ENCODE peak calls at places on chromosomes 13 and 19, in six cellular contexts. K is IMR-90, W is mesenchymal stem cell, H is mesendoderm, J is neuronal stem cell, M is H1. X is an unnamed sample.

GRCh38 chr13:59144700-59145099 is 1019.0 kb downstream of the DIAPH3 start:
- DNase-seq in J (no peak), M (no peak), K (no peak), W (no peak), H (no peak), X (no peak)

GRCh38 chr13:33144358-33144784 is 128.1 kb downstream of the KL start:
- DNase-seq in H (no peak), M (no peak), K (no peak), W (no peak), J (no peak), X (no peak)

GRCh38 chr19:54457773-54458647 is 5.6 kb downstream of the LENG9 start:
- DNase-seq in M (no peak), W (no peak), J (no peak), H (no peak), K (no peak), X (no peak)

GRCh38 chr13:23146811-23147245 is 34.0 kb upstream of the SGCG start:
- DNase-seq in H (no peak), M (no peak), K (peak), J (no peak), W (no peak), X (no peak)

GRCh38 chr19:16544468-16545231 is 2.4 kb upstream of the CHERP start:
- DNase-seq in M (no peak), K (no peak), J (no peak), W (no peak), H (no peak), X (no peak)

GRCh38 chr13:72194531-72194930 is 327.5 kb upstream of the DACH1 start:
- DNase-seq in W (no peak), H (no peak), K (no peak), M (no peak), J (no peak), X (no peak)

GRCh38 chr19:55212447-55212846 is 3.1 kb upstream of the PTPRH start:
- DNase-seq in K (no peak), W (no peak), M (no peak), J (no peak), H (peak), X (no peak)

GRCh38 chr19:6467384-6467783 is 3.3 kb downstream of the CRB3 start:
- DNase-seq in H (no peak), K (no peak), M (no peak), J (no peak), W (no peak), X (no peak)

GRCh38 chr13:111115051-111115840 is at the start of gene ARHGEF7:
- DNase-seq in K (no peak), W (peak), H (peak), M (no peak), J (peak), X (no peak)

GRCh38 chr19:45998834-45999233 is 3.6 kb downstream of the CCDC61 start:
- DNase-seq in W (no peak), J (no peak), H (no peak), M (no peak), K (no peak), X (no peak)

GRCh38 chr19:33904681-33905080 is 108.0 kb downstream of the KCTD15 start:
- DNase-seq in K (no peak), J (peak), M (no peak), H (peak), W (no peak), X (peak)

GRCh38 chr19:10929402-10929794 is 787 bp downstream of the TIMM29 start:
- DNase-seq in J (no peak), K (no peak), H (peak), W (no peak), M (no peak), X (no peak)

GRCh38 chr13:38686635-38687245 is at the start of gene FREM2:
- DNase-seq in J (peak), M (peak), K (no peak), W (peak), H (peak), X (peak)

GRCh38 chr13:21625366-21625765 is 21.4 kb upstream of the MICU2 start:
- DNase-seq in M (no peak), W (peak), K (peak), J (no peak), H (peak), X (no peak)

GRCh38 chr13:90321281-90321931 is 1026.1 kb upstream of the MIR17HG start:
- DNase-seq in H (no peak), J (peak), K (no peak), M (no peak), W (no peak), X (no peak)
- H2BK120ac ChIP-seq in H (no peak), J (no peak), K (no peak), M (no peak), W (no peak), X (no peak)

DNA sequence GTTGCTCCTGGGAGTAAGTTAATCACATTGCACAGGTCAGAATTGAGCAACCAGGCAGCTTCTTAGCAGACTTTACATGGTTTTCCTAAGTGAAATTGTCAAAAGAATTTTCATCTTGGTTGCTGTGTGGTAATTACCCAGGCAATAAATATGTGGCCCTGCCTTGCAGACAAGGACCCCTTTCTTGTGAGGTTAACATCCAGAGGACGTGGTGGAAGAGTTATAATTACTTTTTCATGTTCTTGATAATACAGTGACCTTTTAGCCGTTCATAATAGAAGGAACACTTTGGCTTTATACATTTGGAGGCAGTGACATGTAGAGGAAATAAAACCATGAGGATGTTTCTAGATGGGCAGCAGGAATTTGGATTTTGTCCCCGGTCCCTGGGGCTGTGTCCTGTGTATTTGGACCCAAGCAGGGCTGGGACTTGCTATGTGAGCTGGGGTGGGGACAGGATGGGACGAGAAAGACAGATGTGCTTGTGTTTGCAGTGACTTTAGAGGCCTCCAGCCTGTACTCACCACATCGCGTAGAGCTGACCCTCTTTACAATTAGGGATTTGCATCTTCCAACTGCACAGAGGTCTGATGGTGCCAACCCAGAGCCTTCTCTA is 156.2 kb downstream of the STK24 start:
- DNase-seq in J (no peak), W (no peak), H (no peak), K (no peak), M (no peak), X (no peak)
- H2BK120ac ChIP-seq in J (no peak), W (no peak), H (no peak), K (no peak), M (no peak), X (no peak)

GRCh38 chr19:58278156-58279041 is at the start of gene ZNF8:
- DNase-seq in H (peak), K (peak), W (peak), M (peak), J (peak), X (peak)
- H2BK120ac ChIP-seq in H (no peak), K (peak), W (peak), M (no peak), J (peak), X (peak)

GRCh38 chr13:30157616-30157993 is 149.7 kb downstream of the KATNAL1 start:
- DNase-seq in K (no peak), J (no peak), M (no peak), H (no peak), W (no peak), X (no peak)
- H2BK120ac ChIP-seq in K (no peak), J (no peak), M (no peak), H (no peak), W (no peak), X (no peak)

GRCh38 chr13:41643502-41643901 is 186.2 kb downstream of the RGCC start:
- DNase-seq in M (no peak), H (no peak), W (no peak), K (no peak), J (no peak), X (no peak)
- H2BK120ac ChIP-seq in M (no peak), H (no peak), W (no peak), K (peak), J (no peak), X (no peak)